ENCODE peak calls at places on chromosome 21, in ten cellular contexts. A is GM23248, U is tibial nerve, M is aorta, R is stomach, X is adrenal gland, L is trophoblast cell, F is mucosa of descending colon, E is psoas muscle, D is tibial artery. H is an unnamed sample.

GRCh38 chr21:24369751-24370150 is 1237.5 kb downstream of the MRPL39 start:
- DNase-seq in A (no peak), U (no peak), M (no peak), R (no peak), X (no peak), L (no peak), F (no peak), E (no peak), D (no peak), H (no peak)

GRCh38 chr21:28215214-28215954 is 777.3 kb downstream of the LTN1 start:
- DNase-seq in A (peak; percentile 88), U (no peak), M (no peak), R (no peak), X (no peak), L (peak; percentile 82), F (no peak), E (no peak), D (peak; percentile 27), H (no peak)

GRCh38 chr21:41141031-41141457 is 26.9 kb upstream of the BACE2 start:
- DNase-seq in A (peak; percentile 51), U (no peak), M (no peak), R (no peak), X (no peak), L (no peak), F (no peak), E (no peak), D (no peak), H (no peak)

GRCh38 chr21:36297938-36298572 is 21.9 kb upstream of the MORC3 start:
- DNase-seq in A (peak; percentile 82), U (peak; percentile 50), M (peak; percentile 66), R (peak; percentile 56), X (no peak), L (peak; percentile 82), F (peak; percentile 72), E (no peak), D (peak; percentile 66), H (peak; percentile 66)

GRCh38 chr21:25658427-25658980 is 19.4 kb downstream of the JAM2 start:
- DNase-seq in A (no peak), U (no peak), M (no peak), R (no peak), X (no peak), L (no peak), F (no peak), E (no peak), D (no peak), H (no peak)

GRCh38 chr21:41418956-41419680 is 6.9 kb upstream of the MX1 start:
- DNase-seq in A (no peak), U (no peak), M (no peak), R (no peak), X (peak; percentile 13), L (no peak), F (no peak), E (no peak), D (no peak), H (peak; percentile 55)

GRCh38 chr21:28754127-28754611 is 238.5 kb downstream of the LTN1 start:
- DNase-seq in A (peak; percentile 57), U (no peak), M (peak; percentile 65), R (no peak), X (no peak), L (peak; percentile 81), F (no peak), E (no peak), D (no peak), H (peak; percentile 88)

GRCh38 chr21:27201197-27201596 is 234.3 kb upstream of the ADAMTS5 start:
- DNase-seq in A (peak; percentile 50), U (no peak), M (no peak), R (no peak), X (no peak), L (no peak), F (no peak), E (no peak), D (no peak), H (no peak)

GRCh38 chr21:41779659-41780058 is 12.8 kb upstream of the RIPK4 start:
- DNase-seq in A (no peak), U (no peak), M (no peak), R (peak; percentile 25), X (no peak), L (peak; percentile 10), F (no peak), E (no peak), D (no peak), H (no peak)

GRCh38 chr21:30446969-30447368 is 6.9 kb downstream of the KRTAP15-1 start:
- DNase-seq in A (no peak), U (no peak), M (no peak), R (no peak), X (no peak), L (no peak), F (no peak), E (no peak), D (no peak), H (no peak)

GRCh38 chr21:29151937-29152336 is 21.5 kb downstream of the MAP3K7CL start:
- DNase-seq in A (no peak), U (no peak), M (no peak), R (no peak), X (no peak), L (no peak), F (no peak), E (no peak), D (no peak), H (no peak)

GRCh38 chr21:26743524-26743923 is 101.7 kb downstream of the ADAMTS1 start:
- DNase-seq in A (no peak), U (no peak), M (no peak), R (no peak), X (no peak), L (no peak), F (no peak), E (no peak), D (no peak), H (no peak)

GRCh38 chr21:42235593-42235992 is 16.7 kb downstream of the ABCG1 start:
- DNase-seq in A (no peak), U (no peak), M (no peak), R (no peak), X (no peak), L (peak; percentile 29), F (peak; percentile 28), E (no peak), D (no peak), H (no peak)

DNA sequence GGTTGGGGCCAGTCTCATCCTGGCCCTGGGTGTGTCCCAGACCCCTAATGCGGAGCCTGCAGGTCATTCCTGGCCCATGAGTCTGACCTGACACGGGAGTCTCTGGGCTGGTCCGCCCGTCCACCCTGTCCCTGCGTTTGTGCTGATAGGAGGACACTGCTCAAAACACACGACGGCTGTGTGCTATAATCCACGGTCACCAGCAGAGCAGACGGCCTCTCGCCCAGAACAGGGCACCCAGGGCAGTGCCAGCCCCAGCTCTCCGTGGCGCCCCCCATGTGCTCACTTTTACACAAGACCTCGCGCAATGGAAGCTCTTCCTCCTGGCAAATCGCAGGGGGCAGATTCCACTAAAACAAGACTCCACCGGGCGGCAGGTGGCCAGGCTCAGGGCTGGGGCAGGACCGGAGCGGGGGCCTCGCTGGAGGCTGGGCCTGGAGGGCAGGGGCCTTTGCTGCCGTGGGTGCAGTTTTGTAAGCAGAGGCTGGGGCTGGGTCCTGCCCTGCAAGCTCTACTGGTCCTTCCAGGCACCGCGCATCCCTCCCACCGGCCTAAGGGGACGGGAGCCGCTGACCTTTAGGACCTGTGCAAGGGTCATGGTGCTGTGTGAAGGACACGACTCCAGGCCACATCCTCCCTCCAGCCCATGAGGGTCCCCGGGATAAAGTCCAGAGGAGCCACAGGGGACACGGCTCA is 10.6 kb upstream of the SLC19A1 start:
- DNase-seq in A (no peak), U (no peak), M (peak; percentile 50), R (no peak), X (no peak), L (no peak), F (no peak), E (no peak), D (no peak), H (no peak)
- H3K4me1 ChIP-seq in A (no peaks in the 10 kb centered on the region), U (peaks cover 11% of the 10 kb centered on the region), M (no peaks in the 10 kb centered on the region), R (peaks cover 38% of the 10 kb centered on the region), X (peaks cover 8% of the 10 kb centered on the region), L (peaks cover 11% of the 10 kb centered on the region), F (no peaks in the 10 kb centered on the region), E (peaks cover 4% of the 10 kb centered on the region), D (peaks cover 13% of the 10 kb centered on the region), H (peaks cover 15% of the 10 kb centered on the region)

GRCh38 chr21:45095505-45095904 is 21.1 kb downstream of the ADARB1 start:
- DNase-seq in A (no peak), U (no peak), M (no peak), R (no peak), X (no peak), L (no peak), F (no peak), E (no peak), D (no peak), H (no peak)
- H3K4me1 ChIP-seq in A (peaks cover 11% of the 10 kb centered on the region), U (peaks cover 12% of the 10 kb centered on the region), M (peaks cover 1% of the 10 kb centered on the region), R (peaks cover 80% of the 10 kb centered on the region), X (peaks cover 26% of the 10 kb centered on the region), L (peaks cover 21% of the 10 kb centered on the region), F (no peaks in the 10 kb centered on the region), E (peaks cover 60% of the 10 kb centered on the region), D (peaks cover 86% of the 10 kb centered on the region), H (no peaks in the 10 kb centered on the region)

DNA sequence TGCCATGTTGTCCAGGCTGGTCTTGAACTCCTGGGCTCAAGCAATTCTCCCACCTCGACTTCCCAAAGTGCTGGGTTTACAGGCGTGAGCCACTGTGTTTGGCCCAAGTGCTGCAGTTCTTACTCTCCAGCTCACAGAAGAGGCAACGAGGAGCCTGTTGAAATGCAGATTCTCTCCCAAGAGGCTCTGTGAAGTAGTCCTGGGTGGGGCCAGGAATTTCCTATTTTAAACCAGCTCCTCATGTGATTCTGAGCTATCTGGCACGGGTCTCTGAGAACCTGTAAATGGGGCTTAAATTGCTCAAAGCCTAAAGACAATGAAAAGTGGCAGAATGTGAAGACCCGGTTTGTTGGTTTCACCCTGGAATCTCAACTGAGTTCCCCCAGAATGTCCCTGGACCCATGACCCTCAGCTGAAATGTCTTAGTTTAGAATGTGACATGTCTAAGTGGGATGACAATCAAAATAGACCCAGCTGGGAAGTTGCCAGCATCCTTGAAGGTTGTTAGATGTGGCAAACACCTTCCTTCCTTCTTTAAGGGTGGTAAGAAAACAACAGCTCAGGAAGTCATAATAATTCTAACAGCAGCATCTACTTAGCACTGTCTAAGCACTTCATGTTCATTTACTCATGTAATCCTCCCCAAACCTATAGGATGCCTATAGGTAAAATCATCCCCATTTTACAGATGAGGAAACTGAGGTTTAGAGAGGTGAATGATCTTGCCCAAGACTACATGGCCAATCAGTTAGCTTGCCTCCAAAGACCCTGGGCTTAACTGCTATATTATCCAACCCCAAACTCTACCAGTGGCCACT is 20.8 kb upstream of the ATP5PO start:
- DNase-seq in A (peak; percentile 23), U (peak; percentile 37), M (no peak), R (no peak), X (no peak), L (no peak), F (no peak), E (no peak), D (peak; percentile 60), H (no peak)
- H3K4me1 ChIP-seq in A (no peaks in the 10 kb centered on the region), U (no peaks in the 10 kb centered on the region), M (no peaks in the 10 kb centered on the region), R (peaks cover 28% of the 10 kb centered on the region), X (peaks cover 9% of the 10 kb centered on the region), L (peaks cover 12% of the 10 kb centered on the region), F (no peaks in the 10 kb centered on the region), E (peaks cover 5% of the 10 kb centered on the region), D (peaks cover 15% of the 10 kb centered on the region), H (peaks cover 13% of the 10 kb centered on the region)

DNA sequence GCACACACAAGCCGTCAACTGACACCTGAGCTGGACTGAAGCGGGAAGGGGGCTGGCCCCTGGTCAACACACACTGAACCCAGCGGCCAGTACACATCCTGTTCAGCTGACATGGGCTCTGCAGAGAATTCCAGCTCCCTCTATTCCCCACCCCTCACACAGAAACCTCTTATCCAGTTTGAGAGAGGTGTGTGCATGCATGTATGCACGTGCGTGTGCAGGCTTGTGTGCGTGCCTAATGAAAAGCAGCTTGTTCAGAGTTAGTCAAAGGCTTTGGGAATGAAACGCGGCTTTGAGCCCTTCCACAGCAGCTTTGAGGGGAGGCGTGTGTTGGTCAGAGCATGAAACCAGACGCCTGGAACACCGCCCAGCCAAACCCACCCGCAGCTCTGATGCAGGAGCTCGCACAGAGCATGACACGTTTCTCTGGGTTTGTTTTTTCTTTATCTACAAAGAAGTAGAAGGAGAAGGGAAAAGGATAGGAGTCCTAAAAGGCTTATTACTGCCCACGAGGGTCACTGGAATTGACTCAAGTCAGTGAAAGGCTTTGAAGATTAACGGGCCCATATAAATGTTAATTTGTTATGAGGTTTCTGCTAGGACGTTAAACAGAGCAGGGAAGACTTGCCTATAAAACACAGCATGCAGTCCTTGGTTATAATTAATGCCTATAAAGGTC is 184.2 kb downstream of the ETS2 start:
- DNase-seq in A (peak; percentile 76), U (no peak), M (no peak), R (peak; percentile 59), X (no peak), L (peak; percentile 29), F (no peak), E (peak; percentile 33), D (no peak), H (no peak)
- H3K4me1 ChIP-seq in A (peaks cover 35% of the 10 kb centered on the region), U (peaks cover 37% of the 10 kb centered on the region), M (peaks cover 2% of the 10 kb centered on the region), R (peaks cover 84% of the 10 kb centered on the region), X (peaks cover 73% of the 10 kb centered on the region), L (peaks cover 11% of the 10 kb centered on the region), F (peaks cover 19% of the 10 kb centered on the region), E (peaks cover 78% of the 10 kb centered on the region), D (peaks cover 59% of the 10 kb centered on the region), H (peaks cover 95% of the 10 kb centered on the region)